ENCODE peak calls at places on chromosomes 2 and 18, in eight cellular contexts. A, B, E, N, G, Z, Y and V are unnamed samples.

GRCh38 chr2:30039101-30039500 is 107.7 kb upstream of the YPEL5 start:
- DNase-seq in A (no peak), B (no peak), E (no peak), N (no peak), G (no peak), Z (no peak), Y (no peak), V (no peak)

GRCh38 chr2:46332686-46333281 is 35.6 kb downstream of the EPAS1 start:
- DNase-seq in A (no peak), B (no peak), E (no peak), N (no peak), G (peak; percentile 65), Z (no peak), Y (no peak), V (no peak)

GRCh38 chr18:61896767-61897166 is 4.0 kb upstream of the RNF152 start:
- DNase-seq in A (peak; percentile 64), B (no peak), E (no peak), N (no peak), G (peak; percentile 67), Z (no peak), Y (no peak), V (no peak)

GRCh38 chr2:114642371-114642770 is 199.9 kb downstream of the DPP10 start:
- DNase-seq in A (no peak), B (no peak), E (no peak), N (no peak), G (no peak), Z (no peak), Y (no peak), V (no peak)

GRCh38 chr18:48959921-48960920 is 9.5 kb upstream of the SMAD7 start:
- DNase-seq in A (no peak), B (no peak), E (no peak), N (no peak), G (no peak), Z (no peak), Y (no peak), V (no peak)

GRCh38 chr2:134588556-134588955 is 130.2 kb downstream of the TMEM163 start:
- DNase-seq in A (no peak), B (no peak), E (no peak), N (no peak), G (no peak), Z (no peak), Y (no peak), V (no peak)

GRCh38 chr2:95670167-95670566 is 78.4 kb downstream of the TRIM43 start:
- DNase-seq in A (peak; percentile 50), B (no peak), E (no peak), N (no peak), G (no peak), Z (no peak), Y (peak; percentile 63), V (no peak)

GRCh38 chr2:218701806-218702205 is 8.8 kb upstream of the TTLL4 start:
- DNase-seq in A (no peak), B (no peak), E (no peak), N (no peak), G (no peak), Z (no peak), Y (no peak), V (no peak)

GRCh38 chr18:31965331-31965970 is 22.5 kb upstream of the TRAPPC8 start:
- DNase-seq in A (no peak), B (no peak), E (no peak), N (no peak), G (no peak), Z (no peak), Y (no peak), V (no peak)

GRCh38 chr2:45253151-45253550 is 243.9 kb upstream of the SIX2 start:
- DNase-seq in A (no peak), B (no peak), E (no peak), N (no peak), G (no peak), Z (no peak), Y (no peak), V (no peak)

GRCh38 chr2:230913406-230913805 is 11.6 kb downstream of the GPR55 start:
- DNase-seq in A (peak; percentile 38), B (no peak), E (no peak), N (peak; percentile 58), G (peak; percentile 39), Z (peak; percentile 76), Y (no peak), V (no peak)

GRCh38 chr2:43402452-43402937 is 176.1 kb upstream of the ZFP36L2 start:
- DNase-seq in A (no peak), B (no peak), E (no peak), N (peak; percentile 13), G (no peak), Z (no peak), Y (no peak), V (no peak)

GRCh38 chr2:10977636-10978035 is 65.9 kb downstream of the KCNF1 start:
- DNase-seq in A (no peak), B (no peak), E (no peak), N (no peak), G (no peak), Z (no peak), Y (no peak), V (no peak)

GRCh38 chr2:235263205-235264120 is 230.4 kb upstream of the AGAP1 start:
- DNase-seq in A (peak; percentile 87), B (no peak), E (no peak), N (no peak), G (peak; percentile 76), Z (no peak), Y (peak; percentile 10), V (no peak)

GRCh38 chr2:64766841-64767669 is 113.3 kb upstream of the SERTAD2 start:
- DNase-seq in A (no peak), B (no peak), E (no peak), N (no peak), G (no peak), Z (peak; percentile 44), Y (no peak), V (peak; percentile 58)

GRCh38 chr18:58218111-58218510 is 174.1 kb downstream of the NEDD4L start:
- DNase-seq in A (no peak), B (no peak), E (no peak), N (no peak), G (no peak), Z (no peak), Y (no peak), V (no peak)

GRCh38 chr2:242075163-242075562 is 205.6 kb downstream of the RTP5 start:
- DNase-seq in A (no peak), B (peak; percentile 64), E (no peak), N (no peak), G (no peak), Z (no peak), Y (no peak), V (no peak)

GRCh38 chr2:33292981-33293586 is 183.4 kb upstream of the RASGRP3 start:
- DNase-seq in A (no peak), B (no peak), E (no peak), N (no peak), G (peak; percentile 84), Z (no peak), Y (no peak), V (no peak)

GRCh38 chr2:65637061-65637460 is 204.7 kb upstream of the SPRED2 start:
- DNase-seq in A (no peak), B (no peak), E (no peak), N (no peak), G (no peak), Z (no peak), Y (no peak), V (no peak)

GRCh38 chr2:241724259-241724974 is 10.0 kb upstream of the D2HGDH start:
- DNase-seq in A (no peak), B (no peak), E (no peak), N (peak; percentile 55), G (no peak), Z (peak; percentile 63), Y (no peak), V (peak; percentile 14)

GRCh38 chr2:44944102-44944951 is 2.8 kb downstream of the SIX3 start:
- DNase-seq in A (no peak), B (no peak), E (no peak), N (no peak), G (no peak), Z (no peak), Y (no peak), V (no peak)

GRCh38 chr18:27763936-27764335 is 413.0 kb downstream of the CDH2 start:
- DNase-seq in A (no peak), B (no peak), E (no peak), N (no peak), G (no peak), Z (no peak), Y (peak; percentile 7), V (no peak)

GRCh38 chr2:165803123-165803760 is 9.2 kb upstream of the GALNT3 start:
- DNase-seq in A (no peak), B (no peak), E (no peak), N (no peak), G (no peak), Z (no peak), Y (no peak), V (no peak)

GRCh38 chr2:4020153-4020552 is 316.8 kb downstream of the DCDC2C start:
- DNase-seq in A (no peak), B (no peak), E (no peak), N (no peak), G (no peak), Z (no peak), Y (no peak), V (no peak)

GRCh38 chr2:63861220-63861822 is 19.6 kb downstream of the UGP2 start:
- DNase-seq in A (peak; percentile 67), B (no peak), E (peak; percentile 55), N (peak; percentile 74), G (peak; percentile 69), Z (peak; percentile 32), Y (no peak), V (peak; percentile 42)

GRCh38 chr2:242004902-242005230 is 135.3 kb downstream of the RTP5 start:
- DNase-seq in A (no peak), B (no peak), E (no peak), N (no peak), G (peak; percentile 28), Z (no peak), Y (no peak), V (no peak)

GRCh38 chr2:234802071-234802844 is 149.6 kb upstream of the SH3BP4 start:
- DNase-seq in A (no peak), B (no peak), E (no peak), N (no peak), G (no peak), Z (no peak), Y (no peak), V (no peak)

GRCh38 chr2:97870396-97870843 is 125.3 kb downstream of the TMEM131 start:
- DNase-seq in A (peak; percentile 40), B (peak; percentile 83), E (no peak), N (peak; percentile 77), G (no peak), Z (no peak), Y (peak; percentile 88), V (peak; percentile 66)
- TF ChIP-seq CTCF in A (no peak), B (no peak), E (no peak), N (no peak), G (no peak), Z (no peak), Y (no peak), V (no peak)

GRCh38 chr2:102187191-102188150 is 648 bp downstream of the IL1RL2 start:
- DNase-seq in A (peak; percentile 56), B (no peak), E (peak; percentile 28), N (peak; percentile 54), G (peak; percentile 78), Z (peak; percentile 23), Y (no peak), V (peak; percentile 23)
- TF ChIP-seq CTCF in A (peak; percentile 58), B (peak; percentile 47), E (peak; percentile 29), N (no peak), G (peak; percentile 45), Z (no peak), Y (peak; percentile 25), V (no peak)

GRCh38 chr2:127695491-127696472 is 5.5 kb upstream of the SFT2D3 start:
- DNase-seq in A (peak; percentile 65), B (no peak), E (peak; percentile 29), N (peak; percentile 78), G (peak; percentile 89), Z (peak; percentile 82), Y (no peak), V (peak; percentile 52)
- TF ChIP-seq CTCF in A (no peak), B (peak; percentile 50), E (no peak), N (peak; percentile 75), G (peak; percentile 54), Z (peak; percentile 29), Y (peak; percentile 65), V (peak; percentile 53)

GRCh38 chr18:711693-712400 is 583 bp downstream of the ENOSF1 start:
- DNase-seq in A (peak; percentile 81), B (peak; percentile 64), E (peak; percentile 56), N (peak; percentile 90), G (peak; percentile 87), Z (peak; percentile 44), Y (peak; percentile 52), V (peak; percentile 79)
- TF ChIP-seq CTCF in A (no peak), B (no peak), E (peak; percentile 34), N (no peak), G (no peak), Z (no peak), Y (peak; percentile 10), V (peak; percentile 43)